ENCODE peak calls at places on chromosome 1, in nine cellular contexts. One of them, this sample, is unnamed.

GRCh38 chr1:153610334-153611023 is 2.5 kb downstream of the S100A16 start:
- DNase-seq in G401: no peak
- DNase-seq in Daoy: peak; percentile 40
- DNase-seq in AG08395: peak; percentile 28
- DNase-seq in stimulated activated CD4-positive, alpha-beta T cell treated with anti-CD3 and anti-CD28 coated beads, Interleukin-12 subunit alpha, Interleukin-12 subunit beta, amount 100 ng/mL, for 48 hours: no peak
- DNase-seq in head of caudate nucleus: no peak
- DNase-seq in NCI-H146: no peak
- DNase-seq in mesendoderm: no peak
- DNase-seq in stimulated activated CD8-positive, alpha-beta memory T cell treated with anti-CD3 and anti-CD28 coated beads, Interleukin-12 subunit alpha, Interleukin-12 subunit beta, amount 100 ng/mL, for 4 hours: no peak
- DNase-seq in this sample: no peak

GRCh38 chr1:37476460-37477197 is 2.2 kb downstream of the ZC3H12A start:
- DNase-seq in G401: peak; percentile 80
- DNase-seq in Daoy: peak; percentile 93
- DNase-seq in AG08395: peak; percentile 85
- DNase-seq in stimulated activated CD4-positive, alpha-beta T cell treated with anti-CD3 and anti-CD28 coated beads, Interleukin-12 subunit alpha, Interleukin-12 subunit beta, amount 100 ng/mL, for 48 hours: no peak
- DNase-seq in head of caudate nucleus: no peak
- DNase-seq in NCI-H146: no peak
- DNase-seq in mesendoderm: peak; percentile 71
- DNase-seq in stimulated activated CD8-positive, alpha-beta memory T cell treated with anti-CD3 and anti-CD28 coated beads, Interleukin-12 subunit alpha, Interleukin-12 subunit beta, amount 100 ng/mL, for 4 hours: no peak
- DNase-seq in this sample: no peak

GRCh38 chr1:155499953-155500621 is 62.5 kb downstream of the ASH1L start:
- DNase-seq in G401: peak; percentile 76
- DNase-seq in Daoy: no peak
- DNase-seq in AG08395: no peak
- DNase-seq in stimulated activated CD4-positive, alpha-beta T cell treated with anti-CD3 and anti-CD28 coated beads, Interleukin-12 subunit alpha, Interleukin-12 subunit beta, amount 100 ng/mL, for 48 hours: no peak
- DNase-seq in head of caudate nucleus: no peak
- DNase-seq in NCI-H146: peak; percentile 87
- DNase-seq in mesendoderm: peak; percentile 5
- DNase-seq in stimulated activated CD8-positive, alpha-beta memory T cell treated with anti-CD3 and anti-CD28 coated beads, Interleukin-12 subunit alpha, Interleukin-12 subunit beta, amount 100 ng/mL, for 4 hours: no peak
- DNase-seq in this sample: no peak

GRCh38 chr1:179287946-179288345 is 5.7 kb upstream of the SOAT1 start:
- DNase-seq in G401: no peak
- DNase-seq in Daoy: no peak
- DNase-seq in AG08395: no peak
- DNase-seq in stimulated activated CD4-positive, alpha-beta T cell treated with anti-CD3 and anti-CD28 coated beads, Interleukin-12 subunit alpha, Interleukin-12 subunit beta, amount 100 ng/mL, for 48 hours: no peak
- DNase-seq in head of caudate nucleus: no peak
- DNase-seq in NCI-H146: no peak
- DNase-seq in mesendoderm: no peak
- DNase-seq in stimulated activated CD8-positive, alpha-beta memory T cell treated with anti-CD3 and anti-CD28 coated beads, Interleukin-12 subunit alpha, Interleukin-12 subunit beta, amount 100 ng/mL, for 4 hours: no peak
- DNase-seq in this sample: no peak

GRCh38 chr1:9822490-9822889 is 1.3 kb downstream of the CLSTN1 start:
- DNase-seq in G401: peak; percentile 59
- DNase-seq in Daoy: no peak
- DNase-seq in AG08395: no peak
- DNase-seq in stimulated activated CD4-positive, alpha-beta T cell treated with anti-CD3 and anti-CD28 coated beads, Interleukin-12 subunit alpha, Interleukin-12 subunit beta, amount 100 ng/mL, for 48 hours: no peak
- DNase-seq in head of caudate nucleus: no peak
- DNase-seq in NCI-H146: no peak
- DNase-seq in mesendoderm: no peak
- DNase-seq in stimulated activated CD8-positive, alpha-beta memory T cell treated with anti-CD3 and anti-CD28 coated beads, Interleukin-12 subunit alpha, Interleukin-12 subunit beta, amount 100 ng/mL, for 4 hours: no peak
- DNase-seq in this sample: no peak

GRCh38 chr1:168396940-168397680 is 116.4 kb downstream of the TBX19 start:
- DNase-seq in G401: no peak
- DNase-seq in Daoy: no peak
- DNase-seq in AG08395: no peak
- DNase-seq in stimulated activated CD4-positive, alpha-beta T cell treated with anti-CD3 and anti-CD28 coated beads, Interleukin-12 subunit alpha, Interleukin-12 subunit beta, amount 100 ng/mL, for 48 hours: no peak
- DNase-seq in head of caudate nucleus: no peak
- DNase-seq in NCI-H146: no peak
- DNase-seq in mesendoderm: no peak
- DNase-seq in stimulated activated CD8-positive, alpha-beta memory T cell treated with anti-CD3 and anti-CD28 coated beads, Interleukin-12 subunit alpha, Interleukin-12 subunit beta, amount 100 ng/mL, for 4 hours: no peak
- DNase-seq in this sample: no peak

GRCh38 chr1:192564099-192564498 is 11.5 kb upstream of the RGS1 start:
- DNase-seq in G401: no peak
- DNase-seq in Daoy: no peak
- DNase-seq in AG08395: no peak
- DNase-seq in stimulated activated CD4-positive, alpha-beta T cell treated with anti-CD3 and anti-CD28 coated beads, Interleukin-12 subunit alpha, Interleukin-12 subunit beta, amount 100 ng/mL, for 48 hours: no peak
- DNase-seq in head of caudate nucleus: no peak
- DNase-seq in NCI-H146: no peak
- DNase-seq in mesendoderm: no peak
- DNase-seq in stimulated activated CD8-positive, alpha-beta memory T cell treated with anti-CD3 and anti-CD28 coated beads, Interleukin-12 subunit alpha, Interleukin-12 subunit beta, amount 100 ng/mL, for 4 hours: no peak
- DNase-seq in this sample: no peak

GRCh38 chr1:77682442-77683141 is at the start of gene ZZZ3:
- DNase-seq in G401: peak; percentile 94
- DNase-seq in Daoy: peak; percentile 97
- DNase-seq in AG08395: peak; percentile 89
- DNase-seq in stimulated activated CD4-positive, alpha-beta T cell treated with anti-CD3 and anti-CD28 coated beads, Interleukin-12 subunit alpha, Interleukin-12 subunit beta, amount 100 ng/mL, for 48 hours: peak; percentile 83
- DNase-seq in head of caudate nucleus: peak; percentile 88
- DNase-seq in NCI-H146: peak; percentile 89
- DNase-seq in mesendoderm: peak; percentile 97
- DNase-seq in stimulated activated CD8-positive, alpha-beta memory T cell treated with anti-CD3 and anti-CD28 coated beads, Interleukin-12 subunit alpha, Interleukin-12 subunit beta, amount 100 ng/mL, for 4 hours: peak; percentile 81
- DNase-seq in this sample: peak; percentile 93

GRCh38 chr1:177780096-177780700 is 189.7 kb downstream of the SEC16B start:
- DNase-seq in G401: peak; percentile 23
- DNase-seq in Daoy: peak; percentile 13
- DNase-seq in AG08395: peak; percentile 62
- DNase-seq in stimulated activated CD4-positive, alpha-beta T cell treated with anti-CD3 and anti-CD28 coated beads, Interleukin-12 subunit alpha, Interleukin-12 subunit beta, amount 100 ng/mL, for 48 hours: no peak
- DNase-seq in head of caudate nucleus: peak; percentile 51
- DNase-seq in NCI-H146: peak; percentile 2
- DNase-seq in mesendoderm: peak; percentile 73
- DNase-seq in stimulated activated CD8-positive, alpha-beta memory T cell treated with anti-CD3 and anti-CD28 coated beads, Interleukin-12 subunit alpha, Interleukin-12 subunit beta, amount 100 ng/mL, for 4 hours: no peak
- DNase-seq in this sample: no peak

GRCh38 chr1:226874579-226875425 is 4.4 kb downstream of the PSEN2 start:
- DNase-seq in G401: no peak
- DNase-seq in Daoy: no peak
- DNase-seq in AG08395: no peak
- DNase-seq in stimulated activated CD4-positive, alpha-beta T cell treated with anti-CD3 and anti-CD28 coated beads, Interleukin-12 subunit alpha, Interleukin-12 subunit beta, amount 100 ng/mL, for 48 hours: no peak
- DNase-seq in head of caudate nucleus: no peak
- DNase-seq in NCI-H146: no peak
- DNase-seq in mesendoderm: no peak
- DNase-seq in stimulated activated CD8-positive, alpha-beta memory T cell treated with anti-CD3 and anti-CD28 coated beads, Interleukin-12 subunit alpha, Interleukin-12 subunit beta, amount 100 ng/mL, for 4 hours: no peak
- DNase-seq in this sample: no peak

GRCh38 chr1:119713538-119714456 is 2.1 kb downstream of the PHGDH start:
- DNase-seq in G401: peak; percentile 29
- DNase-seq in Daoy: peak; percentile 32
- DNase-seq in AG08395: no peak
- DNase-seq in stimulated activated CD4-positive, alpha-beta T cell treated with anti-CD3 and anti-CD28 coated beads, Interleukin-12 subunit alpha, Interleukin-12 subunit beta, amount 100 ng/mL, for 48 hours: no peak
- DNase-seq in head of caudate nucleus: peak; percentile 38
- DNase-seq in NCI-H146: peak; percentile 50
- DNase-seq in mesendoderm: peak; percentile 88
- DNase-seq in stimulated activated CD8-positive, alpha-beta memory T cell treated with anti-CD3 and anti-CD28 coated beads, Interleukin-12 subunit alpha, Interleukin-12 subunit beta, amount 100 ng/mL, for 4 hours: no peak
- DNase-seq in this sample: no peak

GRCh38 chr1:245566952-245567351 is 412.2 kb downstream of the KIF26B start:
- DNase-seq in G401: no peak
- DNase-seq in Daoy: no peak
- DNase-seq in AG08395: peak; percentile 76
- DNase-seq in stimulated activated CD4-positive, alpha-beta T cell treated with anti-CD3 and anti-CD28 coated beads, Interleukin-12 subunit alpha, Interleukin-12 subunit beta, amount 100 ng/mL, for 48 hours: no peak
- DNase-seq in head of caudate nucleus: no peak
- DNase-seq in NCI-H146: peak; percentile 69
- DNase-seq in mesendoderm: no peak
- DNase-seq in stimulated activated CD8-positive, alpha-beta memory T cell treated with anti-CD3 and anti-CD28 coated beads, Interleukin-12 subunit alpha, Interleukin-12 subunit beta, amount 100 ng/mL, for 4 hours: no peak
- DNase-seq in this sample: no peak

GRCh38 chr1:205766038-205766437 is 9.2 kb downstream of the RAB29 start:
- DNase-seq in G401: no peak
- DNase-seq in Daoy: peak; percentile 44
- DNase-seq in AG08395: peak; percentile 32
- DNase-seq in stimulated activated CD4-positive, alpha-beta T cell treated with anti-CD3 and anti-CD28 coated beads, Interleukin-12 subunit alpha, Interleukin-12 subunit beta, amount 100 ng/mL, for 48 hours: no peak
- DNase-seq in head of caudate nucleus: no peak
- DNase-seq in NCI-H146: no peak
- DNase-seq in mesendoderm: no peak
- DNase-seq in stimulated activated CD8-positive, alpha-beta memory T cell treated with anti-CD3 and anti-CD28 coated beads, Interleukin-12 subunit alpha, Interleukin-12 subunit beta, amount 100 ng/mL, for 4 hours: no peak
- DNase-seq in this sample: no peak

GRCh38 chr1:95518310-95518709 is 284.3 kb downstream of the RWDD3 start:
- DNase-seq in G401: no peak
- DNase-seq in Daoy: no peak
- DNase-seq in AG08395: no peak
- DNase-seq in stimulated activated CD4-positive, alpha-beta T cell treated with anti-CD3 and anti-CD28 coated beads, Interleukin-12 subunit alpha, Interleukin-12 subunit beta, amount 100 ng/mL, for 48 hours: no peak
- DNase-seq in head of caudate nucleus: no peak
- DNase-seq in NCI-H146: no peak
- DNase-seq in mesendoderm: no peak
- DNase-seq in stimulated activated CD8-positive, alpha-beta memory T cell treated with anti-CD3 and anti-CD28 coated beads, Interleukin-12 subunit alpha, Interleukin-12 subunit beta, amount 100 ng/mL, for 4 hours: no peak
- DNase-seq in this sample: no peak

GRCh38 chr1:116405241-116406135 is 32.4 kb downstream of the ATP1A1 start:
- DNase-seq in G401: peak; percentile 63
- DNase-seq in Daoy: no peak
- DNase-seq in AG08395: no peak
- DNase-seq in stimulated activated CD4-positive, alpha-beta T cell treated with anti-CD3 and anti-CD28 coated beads, Interleukin-12 subunit alpha, Interleukin-12 subunit beta, amount 100 ng/mL, for 48 hours: no peak
- DNase-seq in head of caudate nucleus: no peak
- DNase-seq in NCI-H146: no peak
- DNase-seq in mesendoderm: no peak
- DNase-seq in stimulated activated CD8-positive, alpha-beta memory T cell treated with anti-CD3 and anti-CD28 coated beads, Interleukin-12 subunit alpha, Interleukin-12 subunit beta, amount 100 ng/mL, for 4 hours: no peak
- DNase-seq in this sample: no peak

GRCh38 chr1:197998110-197998509 is 80.9 kb downstream of the LHX9 start:
- DNase-seq in G401: no peak
- DNase-seq in Daoy: no peak
- DNase-seq in AG08395: no peak
- DNase-seq in stimulated activated CD4-positive, alpha-beta T cell treated with anti-CD3 and anti-CD28 coated beads, Interleukin-12 subunit alpha, Interleukin-12 subunit beta, amount 100 ng/mL, for 48 hours: no peak
- DNase-seq in head of caudate nucleus: no peak
- DNase-seq in NCI-H146: no peak
- DNase-seq in mesendoderm: peak; percentile 32
- DNase-seq in stimulated activated CD8-positive, alpha-beta memory T cell treated with anti-CD3 and anti-CD28 coated beads, Interleukin-12 subunit alpha, Interleukin-12 subunit beta, amount 100 ng/mL, for 4 hours: no peak
- DNase-seq in this sample: no peak

GRCh38 chr1:242132446-242132845 is 133.5 kb upstream of the MAP1LC3C start:
- DNase-seq in G401: no peak
- DNase-seq in Daoy: no peak
- DNase-seq in AG08395: no peak
- DNase-seq in stimulated activated CD4-positive, alpha-beta T cell treated with anti-CD3 and anti-CD28 coated beads, Interleukin-12 subunit alpha, Interleukin-12 subunit beta, amount 100 ng/mL, for 48 hours: no peak
- DNase-seq in head of caudate nucleus: peak; percentile 25
- DNase-seq in NCI-H146: no peak
- DNase-seq in mesendoderm: no peak
- DNase-seq in stimulated activated CD8-positive, alpha-beta memory T cell treated with anti-CD3 and anti-CD28 coated beads, Interleukin-12 subunit alpha, Interleukin-12 subunit beta, amount 100 ng/mL, for 4 hours: no peak
- DNase-seq in this sample: no peak

GRCh38 chr1:241553886-241554592 is 21.9 kb downstream of the KMO start:
- DNase-seq in G401: no peak
- DNase-seq in Daoy: no peak
- DNase-seq in AG08395: no peak
- DNase-seq in stimulated activated CD4-positive, alpha-beta T cell treated with anti-CD3 and anti-CD28 coated beads, Interleukin-12 subunit alpha, Interleukin-12 subunit beta, amount 100 ng/mL, for 48 hours: no peak
- DNase-seq in head of caudate nucleus: no peak
- DNase-seq in NCI-H146: no peak
- DNase-seq in mesendoderm: no peak
- DNase-seq in stimulated activated CD8-positive, alpha-beta memory T cell treated with anti-CD3 and anti-CD28 coated beads, Interleukin-12 subunit alpha, Interleukin-12 subunit beta, amount 100 ng/mL, for 4 hours: no peak
- DNase-seq in this sample: no peak

GRCh38 chr1:108016451-108016920 is 51.5 kb upstream of the VAV3 start:
- DNase-seq in G401: no peak
- DNase-seq in Daoy: peak; percentile 100
- DNase-seq in AG08395: peak; percentile 47
- DNase-seq in stimulated activated CD4-positive, alpha-beta T cell treated with anti-CD3 and anti-CD28 coated beads, Interleukin-12 subunit alpha, Interleukin-12 subunit beta, amount 100 ng/mL, for 48 hours: no peak
- DNase-seq in head of caudate nucleus: no peak
- DNase-seq in NCI-H146: no peak
- DNase-seq in mesendoderm: peak; percentile 85
- DNase-seq in stimulated activated CD8-positive, alpha-beta memory T cell treated with anti-CD3 and anti-CD28 coated beads, Interleukin-12 subunit alpha, Interleukin-12 subunit beta, amount 100 ng/mL, for 4 hours: no peak
- DNase-seq in this sample: no peak

GRCh38 chr1:150159550-150159949 is 9.8 kb downstream of the PLEKHO1 start:
- DNase-seq in G401: no peak
- DNase-seq in Daoy: no peak
- DNase-seq in AG08395: no peak
- DNase-seq in stimulated activated CD4-positive, alpha-beta T cell treated with anti-CD3 and anti-CD28 coated beads, Interleukin-12 subunit alpha, Interleukin-12 subunit beta, amount 100 ng/mL, for 48 hours: no peak
- DNase-seq in head of caudate nucleus: no peak
- DNase-seq in NCI-H146: no peak
- DNase-seq in mesendoderm: no peak
- DNase-seq in stimulated activated CD8-positive, alpha-beta memory T cell treated with anti-CD3 and anti-CD28 coated beads, Interleukin-12 subunit alpha, Interleukin-12 subunit beta, amount 100 ng/mL, for 4 hours: no peak
- DNase-seq in this sample: no peak

GRCh38 chr1:69648486-69648885 is 80.8 kb downstream of the LRRC7 start:
- DNase-seq in G401: no peak
- DNase-seq in Daoy: no peak
- DNase-seq in AG08395: no peak
- DNase-seq in stimulated activated CD4-positive, alpha-beta T cell treated with anti-CD3 and anti-CD28 coated beads, Interleukin-12 subunit alpha, Interleukin-12 subunit beta, amount 100 ng/mL, for 48 hours: no peak
- DNase-seq in head of caudate nucleus: no peak
- DNase-seq in NCI-H146: no peak
- DNase-seq in mesendoderm: peak; percentile 25
- DNase-seq in stimulated activated CD8-positive, alpha-beta memory T cell treated with anti-CD3 and anti-CD28 coated beads, Interleukin-12 subunit alpha, Interleukin-12 subunit beta, amount 100 ng/mL, for 4 hours: no peak
- DNase-seq in this sample: peak; percentile 0

GRCh38 chr1:40712405-40712944 is 21.0 kb downstream of the NFYC start:
- DNase-seq in G401: no peak
- DNase-seq in Daoy: no peak
- DNase-seq in AG08395: no peak
- DNase-seq in stimulated activated CD4-positive, alpha-beta T cell treated with anti-CD3 and anti-CD28 coated beads, Interleukin-12 subunit alpha, Interleukin-12 subunit beta, amount 100 ng/mL, for 48 hours: no peak
- DNase-seq in head of caudate nucleus: no peak
- DNase-seq in NCI-H146: peak; percentile 55
- DNase-seq in mesendoderm: no peak
- DNase-seq in stimulated activated CD8-positive, alpha-beta memory T cell treated with anti-CD3 and anti-CD28 coated beads, Interleukin-12 subunit alpha, Interleukin-12 subunit beta, amount 100 ng/mL, for 4 hours: no peak
- DNase-seq in this sample: no peak

GRCh38 chr1:213435715-213436114 is 384.7 kb downstream of the RPS6KC1 start:
- DNase-seq in G401: no peak
- DNase-seq in Daoy: no peak
- DNase-seq in AG08395: no peak
- DNase-seq in stimulated activated CD4-positive, alpha-beta T cell treated with anti-CD3 and anti-CD28 coated beads, Interleukin-12 subunit alpha, Interleukin-12 subunit beta, amount 100 ng/mL, for 48 hours: no peak
- DNase-seq in head of caudate nucleus: no peak
- DNase-seq in NCI-H146: no peak
- DNase-seq in mesendoderm: no peak
- DNase-seq in stimulated activated CD8-positive, alpha-beta memory T cell treated with anti-CD3 and anti-CD28 coated beads, Interleukin-12 subunit alpha, Interleukin-12 subunit beta, amount 100 ng/mL, for 4 hours: no peak
- DNase-seq in this sample: no peak

GRCh38 chr1:199720496-199720895 is 307.0 kb upstream of the NR5A2 start:
- DNase-seq in G401: no peak
- DNase-seq in Daoy: no peak
- DNase-seq in AG08395: no peak
- DNase-seq in stimulated activated CD4-positive, alpha-beta T cell treated with anti-CD3 and anti-CD28 coated beads, Interleukin-12 subunit alpha, Interleukin-12 subunit beta, amount 100 ng/mL, for 48 hours: no peak
- DNase-seq in head of caudate nucleus: no peak
- DNase-seq in NCI-H146: no peak
- DNase-seq in mesendoderm: peak; percentile 23
- DNase-seq in stimulated activated CD8-positive, alpha-beta memory T cell treated with anti-CD3 and anti-CD28 coated beads, Interleukin-12 subunit alpha, Interleukin-12 subunit beta, amount 100 ng/mL, for 4 hours: no peak
- DNase-seq in this sample: no peak

GRCh38 chr1:160911441-160911840 is 26.5 kb upstream of the ITLN1 start:
- DNase-seq in G401: no peak
- DNase-seq in Daoy: no peak
- DNase-seq in AG08395: no peak
- DNase-seq in stimulated activated CD4-positive, alpha-beta T cell treated with anti-CD3 and anti-CD28 coated beads, Interleukin-12 subunit alpha, Interleukin-12 subunit beta, amount 100 ng/mL, for 48 hours: no peak
- DNase-seq in head of caudate nucleus: no peak
- DNase-seq in NCI-H146: no peak
- DNase-seq in mesendoderm: peak; percentile 86
- DNase-seq in stimulated activated CD8-positive, alpha-beta memory T cell treated with anti-CD3 and anti-CD28 coated beads, Interleukin-12 subunit alpha, Interleukin-12 subunit beta, amount 100 ng/mL, for 4 hours: no peak
- DNase-seq in this sample: no peak

GRCh38 chr1:227786673-227787512 is 28.6 kb upstream of the PRSS38 start:
- DNase-seq in G401: peak; percentile 47
- DNase-seq in Daoy: no peak
- DNase-seq in AG08395: no peak
- DNase-seq in stimulated activated CD4-positive, alpha-beta T cell treated with anti-CD3 and anti-CD28 coated beads, Interleukin-12 subunit alpha, Interleukin-12 subunit beta, amount 100 ng/mL, for 48 hours: no peak
- DNase-seq in head of caudate nucleus: no peak
- DNase-seq in NCI-H146: no peak
- DNase-seq in mesendoderm: no peak
- DNase-seq in stimulated activated CD8-positive, alpha-beta memory T cell treated with anti-CD3 and anti-CD28 coated beads, Interleukin-12 subunit alpha, Interleukin-12 subunit beta, amount 100 ng/mL, for 4 hours: no peak
- DNase-seq in this sample: no peak

GRCh38 chr1:208834346-208835081 is 590.3 kb upstream of the PLXNA2 start:
- DNase-seq in G401: no peak
- DNase-seq in Daoy: no peak
- DNase-seq in AG08395: peak; percentile 51
- DNase-seq in stimulated activated CD4-positive, alpha-beta T cell treated with anti-CD3 and anti-CD28 coated beads, Interleukin-12 subunit alpha, Interleukin-12 subunit beta, amount 100 ng/mL, for 48 hours: no peak
- DNase-seq in head of caudate nucleus: no peak
- DNase-seq in NCI-H146: peak; percentile 93
- DNase-seq in mesendoderm: no peak
- DNase-seq in stimulated activated CD8-positive, alpha-beta memory T cell treated with anti-CD3 and anti-CD28 coated beads, Interleukin-12 subunit alpha, Interleukin-12 subunit beta, amount 100 ng/mL, for 4 hours: no peak
- DNase-seq in this sample: no peak

GRCh38 chr1:74012583-74012982 is 185.4 kb downstream of the LRRIQ3 start:
- DNase-seq in G401: no peak
- DNase-seq in Daoy: no peak
- DNase-seq in AG08395: no peak
- DNase-seq in stimulated activated CD4-positive, alpha-beta T cell treated with anti-CD3 and anti-CD28 coated beads, Interleukin-12 subunit alpha, Interleukin-12 subunit beta, amount 100 ng/mL, for 48 hours: no peak
- DNase-seq in head of caudate nucleus: no peak
- DNase-seq in NCI-H146: no peak
- DNase-seq in mesendoderm: no peak
- DNase-seq in stimulated activated CD8-positive, alpha-beta memory T cell treated with anti-CD3 and anti-CD28 coated beads, Interleukin-12 subunit alpha, Interleukin-12 subunit beta, amount 100 ng/mL, for 4 hours: no peak
- DNase-seq in this sample: no peak

GRCh38 chr1:98761238-98761637 is 99.7 kb downstream of the SNX7 start:
- DNase-seq in G401: no peak
- DNase-seq in Daoy: peak; percentile 9
- DNase-seq in AG08395: no peak
- DNase-seq in stimulated activated CD4-positive, alpha-beta T cell treated with anti-CD3 and anti-CD28 coated beads, Interleukin-12 subunit alpha, Interleukin-12 subunit beta, amount 100 ng/mL, for 48 hours: no peak
- DNase-seq in head of caudate nucleus: no peak
- DNase-seq in NCI-H146: no peak
- DNase-seq in mesendoderm: peak; percentile 65
- DNase-seq in stimulated activated CD8-positive, alpha-beta memory T cell treated with anti-CD3 and anti-CD28 coated beads, Interleukin-12 subunit alpha, Interleukin-12 subunit beta, amount 100 ng/mL, for 4 hours: no peak
- DNase-seq in this sample: no peak

GRCh38 chr1:198175418-198176170 is 18.8 kb downstream of the NEK7 start:
- DNase-seq in G401: no peak
- DNase-seq in Daoy: no peak
- DNase-seq in AG08395: no peak
- DNase-seq in stimulated activated CD4-positive, alpha-beta T cell treated with anti-CD3 and anti-CD28 coated beads, Interleukin-12 subunit alpha, Interleukin-12 subunit beta, amount 100 ng/mL, for 48 hours: no peak
- DNase-seq in head of caudate nucleus: no peak
- DNase-seq in NCI-H146: no peak
- DNase-seq in mesendoderm: no peak
- DNase-seq in stimulated activated CD8-positive, alpha-beta memory T cell treated with anti-CD3 and anti-CD28 coated beads, Interleukin-12 subunit alpha, Interleukin-12 subunit beta, amount 100 ng/mL, for 4 hours: no peak
- DNase-seq in this sample: no peak

GRCh38 chr1:201742476-201742875 is 86.5 kb upstream of the IPO9 start:
- DNase-seq in G401: no peak
- DNase-seq in Daoy: peak; percentile 71
- DNase-seq in AG08395: no peak
- DNase-seq in stimulated activated CD4-positive, alpha-beta T cell treated with anti-CD3 and anti-CD28 coated beads, Interleukin-12 subunit alpha, Interleukin-12 subunit beta, amount 100 ng/mL, for 48 hours: no peak
- DNase-seq in head of caudate nucleus: no peak
- DNase-seq in NCI-H146: no peak
- DNase-seq in mesendoderm: no peak
- DNase-seq in stimulated activated CD8-positive, alpha-beta memory T cell treated with anti-CD3 and anti-CD28 coated beads, Interleukin-12 subunit alpha, Interleukin-12 subunit beta, amount 100 ng/mL, for 4 hours: no peak
- DNase-seq in this sample: no peak